ENCODE peak calls at places on chromosomes 1 and 21, in nine cellular contexts. One of them, this sample, is unnamed.

GRCh38 chr1:174344162-174344561 is 103.6 kb upstream of the GPR52 start:
- DNase-seq in hepatocyte: no peak
- DNase-seq in OCI-LY7: no peak
- DNase-seq in SK-N-SH: no peak
- DNase-seq in HCT116: no peak
- DNase-seq in GM23338: no peak
- DNase-seq in PC-3: no peak
- DNase-seq in GM23248: no peak
- DNase-seq in MM.1S: peak; percentile 57
- DNase-seq in this sample: peak; percentile 52

GRCh38 chr1:212621830-212622315 is 13.3 kb downstream of the ATF3 start:
- DNase-seq in hepatocyte: no peak
- DNase-seq in OCI-LY7: no peak
- DNase-seq in SK-N-SH: no peak
- DNase-seq in HCT116: no peak
- DNase-seq in GM23338: no peak
- DNase-seq in PC-3: no peak
- DNase-seq in GM23248: no peak
- DNase-seq in MM.1S: no peak
- DNase-seq in this sample: no peak

GRCh38 chr21:42560517-42561179 is 47.0 kb downstream of the SLC37A1 start:
- DNase-seq in hepatocyte: no peak
- DNase-seq in OCI-LY7: peak; percentile 44
- DNase-seq in SK-N-SH: no peak
- DNase-seq in HCT116: no peak
- DNase-seq in GM23338: no peak
- DNase-seq in PC-3: no peak
- DNase-seq in GM23248: no peak
- DNase-seq in MM.1S: no peak
- DNase-seq in this sample: no peak

GRCh38 chr1:187306671-187307415 is 478.1 kb downstream of the PLA2G4A start:
- DNase-seq in hepatocyte: no peak
- DNase-seq in OCI-LY7: no peak
- DNase-seq in SK-N-SH: no peak
- DNase-seq in HCT116: no peak
- DNase-seq in GM23338: no peak
- DNase-seq in PC-3: peak; percentile 68
- DNase-seq in GM23248: no peak
- DNase-seq in MM.1S: peak; percentile 3
- DNase-seq in this sample: no peak

GRCh38 chr1:197481101-197481500 is 213.0 kb downstream of the CRB1 start:
- DNase-seq in hepatocyte: no peak
- DNase-seq in OCI-LY7: peak; percentile 7
- DNase-seq in SK-N-SH: no peak
- DNase-seq in HCT116: no peak
- DNase-seq in GM23338: no peak
- DNase-seq in PC-3: no peak
- DNase-seq in GM23248: no peak
- DNase-seq in MM.1S: no peak
- DNase-seq in this sample: no peak

GRCh38 chr1:156534424-156535060 is 34.0 kb upstream of the MEF2D start:
- DNase-seq in hepatocyte: no peak
- DNase-seq in OCI-LY7: no peak
- DNase-seq in SK-N-SH: no peak
- DNase-seq in HCT116: no peak
- DNase-seq in GM23338: no peak
- DNase-seq in PC-3: no peak
- DNase-seq in GM23248: no peak
- DNase-seq in MM.1S: no peak
- DNase-seq in this sample: no peak

GRCh38 chr1:223233019-223233409 is 90.0 kb upstream of the TLR5 start:
- DNase-seq in hepatocyte: no peak
- DNase-seq in OCI-LY7: no peak
- DNase-seq in SK-N-SH: no peak
- DNase-seq in HCT116: no peak
- DNase-seq in GM23338: no peak
- DNase-seq in PC-3: no peak
- DNase-seq in GM23248: no peak
- DNase-seq in MM.1S: no peak
- DNase-seq in this sample: no peak

GRCh38 chr1:85801520-85801919 is 93.3 kb upstream of the ZNHIT6 start:
- DNase-seq in hepatocyte: no peak
- DNase-seq in OCI-LY7: no peak
- DNase-seq in SK-N-SH: no peak
- DNase-seq in HCT116: no peak
- DNase-seq in GM23338: no peak
- DNase-seq in PC-3: peak; percentile 71
- DNase-seq in GM23248: peak; percentile 47
- DNase-seq in MM.1S: no peak
- DNase-seq in this sample: no peak

GRCh38 chr1:226649780-226650179 is 89.3 kb downstream of the ITPKB start:
- DNase-seq in hepatocyte: no peak
- DNase-seq in OCI-LY7: peak; percentile 66
- DNase-seq in SK-N-SH: no peak
- DNase-seq in HCT116: no peak
- DNase-seq in GM23338: peak; percentile 65
- DNase-seq in PC-3: peak; percentile 51
- DNase-seq in GM23248: peak; percentile 45
- DNase-seq in MM.1S: no peak
- DNase-seq in this sample: peak; percentile 82

GRCh38 chr1:205502992-205503391 is 1.5 kb upstream of the CDK18 start:
- DNase-seq in hepatocyte: no peak
- DNase-seq in OCI-LY7: no peak
- DNase-seq in SK-N-SH: no peak
- DNase-seq in HCT116: no peak
- DNase-seq in GM23338: no peak
- DNase-seq in PC-3: no peak
- DNase-seq in GM23248: no peak
- DNase-seq in MM.1S: no peak
- DNase-seq in this sample: no peak

GRCh38 chr1:78622548-78622947 is 2.3 kb downstream of the IFI44L start:
- DNase-seq in hepatocyte: no peak
- DNase-seq in OCI-LY7: no peak
- DNase-seq in SK-N-SH: no peak
- DNase-seq in HCT116: no peak
- DNase-seq in GM23338: no peak
- DNase-seq in PC-3: no peak
- DNase-seq in GM23248: no peak
- DNase-seq in MM.1S: no peak
- DNase-seq in this sample: no peak

GRCh38 chr1:42935971-42936308 is 22.7 kb downstream of the SLC2A1 start:
- DNase-seq in hepatocyte: no peak
- DNase-seq in OCI-LY7: no peak
- DNase-seq in SK-N-SH: no peak
- DNase-seq in HCT116: no peak
- DNase-seq in GM23338: no peak
- DNase-seq in PC-3: no peak
- DNase-seq in GM23248: no peak
- DNase-seq in MM.1S: no peak
- DNase-seq in this sample: no peak

GRCh38 chr21:16570856-16571255 is 841.1 kb downstream of the USP25 start:
- DNase-seq in hepatocyte: no peak
- DNase-seq in OCI-LY7: no peak
- DNase-seq in SK-N-SH: no peak
- DNase-seq in HCT116: no peak
- DNase-seq in GM23338: no peak
- DNase-seq in PC-3: no peak
- DNase-seq in GM23248: no peak
- DNase-seq in MM.1S: no peak
- DNase-seq in this sample: no peak

GRCh38 chr1:13543927-13544556 is 30.2 kb upstream of the LRRC38 start:
- DNase-seq in hepatocyte: peak; percentile 49
- DNase-seq in OCI-LY7: no peak
- DNase-seq in SK-N-SH: peak; percentile 54
- DNase-seq in HCT116: peak; percentile 42
- DNase-seq in GM23338: peak; percentile 10
- DNase-seq in PC-3: peak; percentile 58
- DNase-seq in GM23248: peak; percentile 67
- DNase-seq in MM.1S: no peak
- DNase-seq in this sample: no peak

GRCh38 chr1:38064232-38064903 is 17.8 kb upstream of the POU3F1 start:
- DNase-seq in hepatocyte: no peak
- DNase-seq in OCI-LY7: no peak
- DNase-seq in SK-N-SH: no peak
- DNase-seq in HCT116: peak; percentile 64
- DNase-seq in GM23338: peak; percentile 37
- DNase-seq in PC-3: peak; percentile 69
- DNase-seq in GM23248: peak; percentile 85
- DNase-seq in MM.1S: no peak
- DNase-seq in this sample: no peak

GRCh38 chr1:175600721-175601440 is 142.5 kb downstream of the TNR start:
- DNase-seq in hepatocyte: no peak
- DNase-seq in OCI-LY7: peak; percentile 72
- DNase-seq in SK-N-SH: no peak
- DNase-seq in HCT116: no peak
- DNase-seq in GM23338: no peak
- DNase-seq in PC-3: no peak
- DNase-seq in GM23248: no peak
- DNase-seq in MM.1S: no peak
- DNase-seq in this sample: peak; percentile 42

GRCh38 chr1:19009882-19010321 is 53.4 kb upstream of the IFFO2 start:
- DNase-seq in hepatocyte: no peak
- DNase-seq in OCI-LY7: no peak
- DNase-seq in SK-N-SH: no peak
- DNase-seq in HCT116: peak; percentile 54
- DNase-seq in GM23338: peak; percentile 57
- DNase-seq in PC-3: peak; percentile 98
- DNase-seq in GM23248: peak; percentile 89
- DNase-seq in MM.1S: no peak
- DNase-seq in this sample: no peak

GRCh38 chr1:7491818-7492173 is 279.3 kb upstream of the VAMP3 start:
- DNase-seq in hepatocyte: no peak
- DNase-seq in OCI-LY7: no peak
- DNase-seq in SK-N-SH: no peak
- DNase-seq in HCT116: no peak
- DNase-seq in GM23338: no peak
- DNase-seq in PC-3: no peak
- DNase-seq in GM23248: no peak
- DNase-seq in MM.1S: no peak
- DNase-seq in this sample: no peak
- H3K4me2 ChIP-seq in hepatocyte: no peak overlapping the region
- H3K4me2 ChIP-seq in OCI-LY7: no peak overlapping the region
- H3K4me2 ChIP-seq in SK-N-SH: no peak overlapping the region
- H3K4me2 ChIP-seq in HCT116: no peak overlapping the region
- H3K4me2 ChIP-seq in GM23338: no peak overlapping the region
- H3K4me2 ChIP-seq in PC-3: no peak overlapping the region
- H3K4me2 ChIP-seq in GM23248: peak overlapping the region; percentile 24
- H3K4me2 ChIP-seq in MM.1S: no peak overlapping the region
- H3K4me2 ChIP-seq in this sample: no peak overlapping the region

DNA sequence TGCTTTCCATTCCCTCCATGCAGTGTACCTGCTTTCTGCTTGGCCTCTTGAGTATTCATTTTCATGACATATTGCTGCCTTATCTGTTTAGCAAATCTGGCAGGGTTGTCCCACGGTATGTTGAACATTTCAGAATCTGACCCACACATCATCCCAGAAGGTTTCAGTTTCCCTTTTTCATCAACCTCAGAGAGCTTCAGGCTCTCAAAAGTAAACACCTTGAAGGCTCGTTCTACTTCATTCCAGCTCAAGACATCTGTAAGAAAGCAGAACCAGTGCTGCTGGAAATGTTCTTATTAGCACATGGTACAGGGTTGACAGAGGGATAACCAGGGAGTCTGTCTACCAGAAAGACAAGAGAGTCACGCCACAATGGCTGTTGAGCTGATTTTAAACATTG is 103.6 kb downstream of the SPAG17 start:
- DNase-seq in hepatocyte: peak; percentile 28
- DNase-seq in OCI-LY7: no peak
- DNase-seq in SK-N-SH: no peak
- DNase-seq in HCT116: no peak
- DNase-seq in GM23338: no peak
- DNase-seq in PC-3: peak; percentile 19
- DNase-seq in GM23248: no peak
- DNase-seq in MM.1S: peak; percentile 67
- DNase-seq in this sample: no peak
- H3K9me2 ChIP-seq in hepatocyte: no peaks in the 10 kb centered on the region
- H3K9me2 ChIP-seq in OCI-LY7: no peaks in the 10 kb centered on the region
- H3K9me2 ChIP-seq in SK-N-SH: no peaks in the 10 kb centered on the region
- H3K9me2 ChIP-seq in HCT116: no peaks in the 10 kb centered on the region
- H3K9me2 ChIP-seq in GM23338: no peaks in the 10 kb centered on the region
- H3K9me2 ChIP-seq in PC-3: no peaks in the 10 kb centered on the region
- H3K9me2 ChIP-seq in GM23248: no peaks in the 10 kb centered on the region
- H3K9me2 ChIP-seq in MM.1S: no peaks in the 10 kb centered on the region
- H3K9me2 ChIP-seq in this sample: no peaks in the 10 kb centered on the region

GRCh38 chr1:236120725-236121153 is 21.6 kb upstream of the GPR137B start:
- DNase-seq in hepatocyte: no peak
- DNase-seq in OCI-LY7: no peak
- DNase-seq in SK-N-SH: no peak
- DNase-seq in HCT116: no peak
- DNase-seq in GM23338: no peak
- DNase-seq in PC-3: no peak
- DNase-seq in GM23248: no peak
- DNase-seq in MM.1S: no peak
- DNase-seq in this sample: no peak
- H3K4me2 ChIP-seq in hepatocyte: no peak overlapping the region
- H3K4me2 ChIP-seq in OCI-LY7: no peak overlapping the region
- H3K4me2 ChIP-seq in SK-N-SH: no peak overlapping the region
- H3K4me2 ChIP-seq in HCT116: no peak overlapping the region
- H3K4me2 ChIP-seq in GM23338: no peak overlapping the region
- H3K4me2 ChIP-seq in PC-3: no peak overlapping the region
- H3K4me2 ChIP-seq in GM23248: no peak overlapping the region
- H3K4me2 ChIP-seq in MM.1S: no peak overlapping the region
- H3K4me2 ChIP-seq in this sample: peak overlapping the region; percentile 5

GRCh38 chr1:231315887-231316286 is 21.8 kb downstream of the EXOC8 start:
- DNase-seq in hepatocyte: peak; percentile 24
- DNase-seq in OCI-LY7: peak; percentile 50
- DNase-seq in SK-N-SH: peak; percentile 66
- DNase-seq in HCT116: peak; percentile 44
- DNase-seq in GM23338: peak; percentile 86
- DNase-seq in PC-3: peak; percentile 68
- DNase-seq in GM23248: peak; percentile 51
- DNase-seq in MM.1S: peak; percentile 56
- DNase-seq in this sample: peak; percentile 89

GRCh38 chr1:231317306-231318014 is 20.2 kb downstream of the EXOC8 start:
- DNase-seq in hepatocyte: no peak
- DNase-seq in OCI-LY7: no peak
- DNase-seq in SK-N-SH: no peak
- DNase-seq in HCT116: no peak
- DNase-seq in GM23338: peak; percentile 30
- DNase-seq in PC-3: no peak
- DNase-seq in GM23248: no peak
- DNase-seq in MM.1S: no peak
- DNase-seq in this sample: no peak

GRCh38 chr1:231318015-231318355 is 19.7 kb downstream of the EXOC8 start:
- DNase-seq in hepatocyte: no peak
- DNase-seq in OCI-LY7: no peak
- DNase-seq in SK-N-SH: no peak
- DNase-seq in HCT116: no peak
- DNase-seq in GM23338: no peak
- DNase-seq in PC-3: no peak
- DNase-seq in GM23248: no peak
- DNase-seq in MM.1S: no peak
- DNase-seq in this sample: no peak

GRCh38 chr1:231319080-231319479 is 18.6 kb downstream of the EXOC8 start:
- DNase-seq in hepatocyte: no peak
- DNase-seq in OCI-LY7: no peak
- DNase-seq in SK-N-SH: no peak
- DNase-seq in HCT116: no peak
- DNase-seq in GM23338: no peak
- DNase-seq in PC-3: no peak
- DNase-seq in GM23248: no peak
- DNase-seq in MM.1S: no peak
- DNase-seq in this sample: no peak

GRCh38 chr1:231318568-231318967 is 19.1 kb downstream of the EXOC8 start:
- DNase-seq in hepatocyte: no peak
- DNase-seq in OCI-LY7: no peak
- DNase-seq in SK-N-SH: no peak
- DNase-seq in HCT116: no peak
- DNase-seq in GM23338: no peak
- DNase-seq in PC-3: no peak
- DNase-seq in GM23248: no peak
- DNase-seq in MM.1S: no peak
- DNase-seq in this sample: no peak
- H3K9me2 ChIP-seq in hepatocyte: no peaks in the 10 kb centered on the region
- H3K9me2 ChIP-seq in OCI-LY7: no peaks in the 10 kb centered on the region
- H3K9me2 ChIP-seq in SK-N-SH: no peaks in the 10 kb centered on the region
- H3K9me2 ChIP-seq in HCT116: no peaks in the 10 kb centered on the region
- H3K9me2 ChIP-seq in GM23338: no peaks in the 10 kb centered on the region
- H3K9me2 ChIP-seq in PC-3: no peaks in the 10 kb centered on the region
- H3K9me2 ChIP-seq in GM23248: no peaks in the 10 kb centered on the region
- H3K9me2 ChIP-seq in MM.1S: no peaks in the 10 kb centered on the region
- H3K9me2 ChIP-seq in this sample: no peaks in the 10 kb centered on the region